ENCODE peak calls at places on chromosome 21, in six cellular contexts. S is mucosa of descending colon, F is ovary, W is choroid plexus epithelial cell, E is AG04450, R is sigmoid colon. M is an unnamed sample.

GRCh38 chr21:44865561-44866280 is 7.8 kb downstream of the PTTG1IP start:
- DNase-seq in S (no peak), F (no peak), W (no peak), E (no peak), R (peak), M (no peak)

GRCh38 chr21:26154776-26155175 is 15.8 kb downstream of the APP start:
- DNase-seq in S (no peak), F (no peak), W (no peak), E (no peak), R (no peak), M (no peak)

GRCh38 chr21:14235101-14235500 is 19.1 kb downstream of the RBM11 start:
- DNase-seq in S (no peak), F (no peak), W (no peak), E (no peak), R (no peak), M (no peak)

GRCh38 chr21:44407493-44407892 is 47.8 kb upstream of the LRRC3 start:
- DNase-seq in S (no peak), F (no peak), W (no peak), E (no peak), R (no peak), M (no peak)

GRCh38 chr21:45981641-45982255 is at the start of gene COL6A1:
- DNase-seq in S (peak), F (peak), W (peak), E (no peak), R (peak), M (no peak)

GRCh38 chr21:43861716-43862115 is 3.3 kb upstream of the AGPAT3 start:
- DNase-seq in S (no peak), F (no peak), W (no peak), E (no peak), R (peak), M (no peak)

GRCh38 chr21:18759751-18760161 is 356.2 kb upstream of the TMPRSS15 start:
- DNase-seq in S (no peak), F (no peak), W (no peak), E (no peak), R (no peak), M (no peak)

GRCh38 chr21:25790122-25790951 is 55.6 kb downstream of the GABPA start:
- DNase-seq in S (peak), F (no peak), W (peak), E (no peak), R (no peak), M (no peak)

GRCh38 chr21:46183910-46184624 is at the start of gene SPATC1L:
- DNase-seq in S (peak), F (peak), W (peak), E (no peak), R (peak), M (no peak)

GRCh38 chr21:44617071-44617501 is 5.2 kb downstream of the KRTAP10-8 start:
- DNase-seq in S (no peak), F (no peak), W (no peak), E (no peak), R (peak), M (no peak)

GRCh38 chr21:45180289-45180599 is 105.9 kb downstream of the ADARB1 start:
- DNase-seq in S (no peak), F (no peak), W (no peak), E (no peak), R (no peak), M (no peak)

GRCh38 chr21:38913120-38913975 is 107.6 kb downstream of the ETS2 start:
- DNase-seq in S (peak), F (peak), W (peak), E (peak), R (peak), M (no peak)

GRCh38 chr21:21165063-21165645 is 166.9 kb downstream of the NCAM2 start:
- DNase-seq in S (peak), F (no peak), W (peak), E (peak), R (no peak), M (peak)

GRCh38 chr21:24225432-24225831 is 1381.8 kb downstream of the MRPL39 start:
- DNase-seq in S (no peak), F (no peak), W (peak), E (peak), R (no peak), M (no peak)

GRCh38 chr21:45862544-45863207 is 118.9 kb upstream of the COL6A1 start:
- DNase-seq in S (no peak), F (no peak), W (no peak), E (no peak), R (no peak), M (no peak)

GRCh38 chr21:44815852-44816628 is 1.8 kb downstream of the SUMO3 start:
- DNase-seq in S (no peak), F (peak), W (no peak), E (no peak), R (peak), M (no peak)

GRCh38 chr21:38311765-38312164 is 55.0 kb downstream of the KCNJ15 start:
- DNase-seq in S (no peak), F (no peak), W (peak), E (no peak), R (no peak), M (no peak)

GRCh38 chr21:14259669-14260458 is 43.9 kb downstream of the RBM11 start:
- DNase-seq in S (peak), F (no peak), W (peak), E (no peak), R (no peak), M (no peak)

GRCh38 chr21:26982767-26983166 is 15.9 kb upstream of the ADAMTS5 start:
- DNase-seq in S (no peak), F (no peak), W (peak), E (no peak), R (no peak), M (no peak)

GRCh38 chr21:17802568-17802967 is 16.6 kb downstream of the C21orf91 start:
- DNase-seq in S (no peak), F (no peak), W (peak), E (peak), R (no peak), M (no peak)

GRCh38 chr21:38743772-38744529 is 61.8 kb upstream of the ETS2 start:
- DNase-seq in S (no peak), F (no peak), W (no peak), E (no peak), R (no peak), M (no peak)

GRCh38 chr21:26060335-26061115 is 110.0 kb downstream of the APP start:
- DNase-seq in S (no peak), F (no peak), W (no peak), E (no peak), R (no peak), M (no peak)

DNA sequence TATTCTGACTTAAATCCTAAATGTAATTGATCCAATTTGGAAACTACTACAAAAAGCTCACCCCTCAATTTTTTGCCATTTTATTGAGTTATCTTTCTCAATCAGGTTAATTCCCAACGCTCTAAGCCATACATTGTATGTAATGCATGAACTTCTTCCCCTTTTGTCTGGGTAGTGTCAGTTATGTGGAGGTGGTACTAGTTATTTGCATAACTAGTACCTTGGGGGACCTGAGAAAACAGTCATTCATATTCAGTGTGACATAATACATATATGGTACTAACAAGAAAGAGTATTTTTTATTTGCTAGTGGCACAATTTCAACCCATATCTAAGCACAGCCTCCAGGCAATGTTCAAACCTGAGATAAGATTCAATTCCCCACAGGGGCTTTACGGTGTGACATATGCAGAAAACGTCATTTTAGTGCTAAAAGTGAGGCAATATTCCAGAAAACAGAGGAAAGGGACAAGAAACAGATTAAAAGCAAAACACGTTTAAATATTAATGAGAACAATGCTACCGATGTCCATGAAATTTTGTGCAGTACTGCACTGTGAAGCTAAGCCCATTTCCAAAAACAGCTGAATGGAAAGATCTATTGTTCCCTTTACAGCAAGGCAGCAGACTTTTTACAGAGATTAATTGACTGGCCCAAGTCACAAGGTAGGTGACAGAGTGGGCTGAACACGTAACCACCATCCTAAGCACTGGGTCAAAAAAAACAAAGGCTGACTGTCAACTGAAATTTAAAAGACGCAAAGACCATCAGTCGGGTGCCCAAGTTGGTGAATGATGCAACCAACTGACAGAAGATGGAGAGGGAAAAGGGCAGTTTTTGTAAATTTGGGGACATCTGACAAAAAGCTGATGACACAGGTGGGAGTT is 1.4 kb downstream of the HLCS start:
- DNase-seq in S (no peak), F (no peak), W (no peak), E (no peak), R (no peak), M (no peak)
- H3K4me3 ChIP-seq in S (no peak), F (no peak), W (no peak), E (peak), R (no peak), M (no peak)

GRCh38 chr21:8993943-8994639 is 1527.3 kb upstream of the TPTE start:
- DNase-seq in S (no peak), F (no peak), W (no peak), E (no peak), R (no peak), M (no peak)
- H3K4me3 ChIP-seq in S (no peak), F (no peak), W (no peak), E (no peak), R (no peak), M (no peak)

GRCh38 chr21:30336596-30336995 is 898 bp downstream of the KRTAP27-1 start:
- DNase-seq in S (no peak), F (no peak), W (peak), E (no peak), R (no peak), M (no peak)
- H3K4me3 ChIP-seq in S (no peak), F (no peak), W (no peak), E (no peak), R (no peak), M (no peak)

GRCh38 chr21:15423676-15424445 is 305.9 kb upstream of the USP25 start:
- DNase-seq in S (no peak), F (no peak), W (no peak), E (no peak), R (no peak), M (no peak)
- H3K4me3 ChIP-seq in S (no peak), F (no peak), W (no peak), E (no peak), R (no peak), M (no peak)

DNA sequence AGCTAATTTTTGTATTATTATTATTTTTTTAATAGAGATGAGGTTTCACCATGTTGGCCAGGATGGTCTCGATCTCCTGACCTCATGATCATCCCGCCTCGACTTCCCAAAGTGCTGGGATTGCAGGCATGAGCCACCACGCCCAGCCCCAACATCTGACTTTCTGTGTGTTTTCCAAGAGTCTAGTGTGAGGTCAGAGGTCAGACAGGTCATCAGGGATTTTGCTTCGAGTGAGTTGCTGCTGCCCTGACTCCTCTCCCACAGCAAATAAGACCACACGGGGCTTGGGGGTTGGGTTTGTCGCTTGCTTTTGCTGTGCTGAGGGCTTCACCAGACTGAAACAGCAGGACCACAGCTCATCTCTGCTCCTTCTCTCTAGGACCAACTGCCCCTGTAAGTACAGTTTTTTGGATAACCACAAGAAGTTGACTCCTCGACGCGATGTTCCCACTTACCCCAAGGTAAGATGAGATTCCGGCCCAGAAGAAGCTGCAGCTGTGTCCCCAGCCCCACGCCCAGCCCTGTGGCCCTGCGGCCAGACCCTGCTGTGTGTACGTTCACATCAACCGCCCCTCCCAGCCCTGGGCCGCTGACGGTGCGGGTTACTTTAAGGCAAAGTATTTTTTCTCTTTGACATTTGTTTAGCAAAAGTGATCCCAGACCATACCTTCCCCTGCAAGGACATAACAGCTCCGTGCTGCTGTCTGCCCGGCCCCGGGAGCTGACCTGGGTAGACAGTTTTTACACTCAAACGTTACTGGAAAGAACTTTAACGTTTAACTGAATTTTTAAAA is 97.5 kb downstream of the PDE9A start:
- DNase-seq in S (no peak), F (no peak), W (no peak), E (no peak), R (peak), M (no peak)
- H3K4me3 ChIP-seq in S (no peak), F (no peak), W (no peak), E (no peak), R (no peak), M (no peak)

DNA sequence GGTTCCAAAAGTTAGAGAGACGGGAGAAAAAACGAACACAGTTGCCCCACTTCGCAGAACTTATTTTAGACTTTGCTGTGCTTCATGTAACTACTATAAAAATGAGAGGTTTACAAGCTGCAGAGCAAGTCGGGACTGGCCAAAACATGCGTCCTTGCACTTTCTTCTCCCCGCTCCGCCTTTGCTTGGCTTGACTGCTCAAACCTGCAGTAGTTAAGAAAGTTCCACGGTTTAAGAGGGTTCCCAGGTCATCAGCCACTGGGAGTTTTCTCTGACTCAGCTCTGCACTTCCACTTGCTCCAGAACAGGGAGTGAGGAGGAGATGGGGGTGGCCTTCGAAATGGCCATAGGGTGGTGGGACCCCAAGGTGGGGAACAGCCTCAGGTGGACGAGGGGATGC is 36.2 kb downstream of the CLIC6 start:
- DNase-seq in S (no peak), F (no peak), W (no peak), E (no peak), R (no peak), M (peak)
- H3K4me3 ChIP-seq in S (no peak), F (no peak), W (no peak), E (no peak), R (no peak), M (no peak)

GRCh38 chr21:31557956-31558838 is 101.3 kb upstream of the SOD1 start:
- DNase-seq in S (peak), F (peak), W (peak), E (no peak), R (no peak), M (no peak)
- H3K4me3 ChIP-seq in S (peak), F (peak), W (peak), E (peak), R (peak), M (peak)

GRCh38 chr21:16590186-16590585 is 860.4 kb downstream of the USP25 start:
- DNase-seq in S (no peak), F (no peak), W (no peak), E (no peak), R (no peak), M (no peak)

GRCh38 chr21:16589499-16589898 is 859.7 kb downstream of the USP25 start:
- DNase-seq in S (no peak), F (no peak), W (no peak), E (no peak), R (no peak), M (no peak)

GRCh38 chr21:16588433-16588860 is 858.7 kb downstream of the USP25 start:
- DNase-seq in S (peak), F (peak), W (peak), E (peak), R (peak), M (peak)

GRCh38 chr21:16587671-16588379 is 858.0 kb downstream of the USP25 start:
- DNase-seq in S (no peak), F (peak), W (peak), E (no peak), R (peak), M (no peak)

DNA sequence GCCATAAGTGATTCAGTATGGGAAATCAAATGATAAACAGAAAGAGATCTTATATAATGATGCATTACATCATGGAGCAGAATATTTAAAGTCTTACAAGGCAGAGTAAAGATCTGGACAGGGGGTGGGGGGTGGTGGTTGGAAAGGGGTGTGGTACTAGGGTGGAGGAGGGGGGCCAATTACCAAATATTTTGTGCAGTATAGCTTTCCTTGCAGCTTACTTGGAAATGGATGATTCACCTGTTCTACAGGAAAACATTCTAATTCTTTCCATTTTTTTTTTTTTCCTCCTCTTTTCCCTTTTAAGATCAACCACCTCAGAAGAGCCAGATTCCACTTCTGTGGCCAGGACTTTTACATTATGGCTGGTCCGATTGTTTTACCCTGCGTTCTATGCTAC is 859.3 kb downstream of the USP25 start:
- DNase-seq in S (no peak), F (no peak), W (no peak), E (no peak), R (no peak), M (no peak)
- H3K4me3 ChIP-seq in S (no peak), F (no peak), W (no peak), E (no peak), R (no peak), M (peak)